ENCODE peak calls at places on chromosomes 3 and 15, in five cellular contexts. B is mesenchymal stem cell, C is H9, O is H1, D is neuronal stem cell. R is an unnamed sample.

GRCh38 chr3:125684199-125684598 is 88.9 kb upstream of the OSBPL11 start:
- DNase-seq in O (peak; percentile 25), C (peak; percentile 79), D (peak; percentile 30), B (peak; percentile 4), R (no peak)

GRCh38 chr3:99678023-99678422 is 39.6 kb downstream of the COL8A1 start:
- DNase-seq in D (no peak), B (peak; percentile 82), C (no peak), O (no peak), R (peak; percentile 88)

GRCh38 chr3:12194669-12195161 is 36.0 kb upstream of the TIMP4 start:
- DNase-seq in C (peak; percentile 37), O (no peak), D (no peak), B (peak; percentile 39), R (peak; percentile 71)

GRCh38 chr15:88512606-88513005 is 33.9 kb downstream of the DET1 start:
- DNase-seq in C (no peak), O (no peak), B (peak; percentile 61), D (no peak), R (no peak)

GRCh38 chr3:108410531-108410984 is 99.8 kb downstream of the MYH15 start:
- DNase-seq in O (no peak), C (no peak), D (no peak), B (no peak), R (no peak)

GRCh38 chr3:63918321-63918720 is 6.1 kb upstream of the SCAANT1 start:
- DNase-seq in B (no peak), C (no peak), D (no peak), O (no peak), R (no peak)

GRCh38 chr15:85711590-85712192 is 83.0 kb downstream of the KLHL25 start:
- DNase-seq in D (no peak), O (no peak), C (no peak), B (no peak), R (peak; percentile 23)

GRCh38 chr3:104604326-104605010 is 762.2 kb upstream of the ALCAM start:
- DNase-seq in B (peak; percentile 33), O (no peak), D (no peak), C (no peak), R (no peak)

GRCh38 chr3:3664916-3665315 is 134.3 kb upstream of the LRRN1 start:
- DNase-seq in O (no peak), C (no peak), B (no peak), D (no peak), R (peak; percentile 45)

GRCh38 chr3:178097576-178097975 is 438.7 kb upstream of the KCNMB2 start:
- DNase-seq in O (no peak), C (no peak), B (peak; percentile 90), D (no peak), R (peak; percentile 84)

GRCh38 chr3:133535971-133536634 is 37.4 kb upstream of the CDV3 start:
- DNase-seq in B (peak; percentile 91), C (no peak), O (no peak), D (no peak), R (no peak)

GRCh38 chr3:149886957-149887356 is 73.9 kb downstream of the RNF13 start:
- DNase-seq in B (no peak), O (no peak), C (peak; percentile 31), D (no peak), R (no peak)

GRCh38 chr3:32868719-32869512 is 51.1 kb downstream of the TRIM71 start:
- DNase-seq in O (no peak), D (no peak), C (no peak), B (no peak), R (no peak)

GRCh38 chr15:22958487-22959280 is 21.5 kb downstream of the CYFIP1 start:
- DNase-seq in O (no peak), B (no peak), C (no peak), D (no peak), R (no peak)

DNA sequence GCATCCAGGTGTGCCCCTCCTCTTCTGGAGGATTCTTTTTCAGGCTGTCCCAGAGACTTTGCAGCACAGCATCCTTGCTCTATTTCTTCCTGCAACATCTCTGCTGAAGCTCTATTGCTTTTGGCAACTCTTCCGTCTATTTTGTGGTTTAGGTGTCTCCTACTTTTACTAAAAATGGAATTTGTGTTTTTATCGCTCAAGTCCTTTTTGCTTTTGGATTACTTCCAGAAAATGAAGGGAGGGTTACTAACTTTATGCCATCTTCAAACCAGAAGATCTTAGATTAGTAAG is 66.4 kb downstream of the NOX5 start:
- DNase-seq in C (no peak), B (no peak), D (no peak), O (no peak), R (no peak)
- H4K91ac ChIP-seq in C (no peak overlapping the region), B (peak overlapping the region; percentile 34), D (no peak overlapping the region), O (peak overlapping the region; percentile 26), R (no peak overlapping the region)

GRCh38 chr15:63357061-63357460 is 24.6 kb downstream of the CA12 start:
- DNase-seq in C (no peak), D (no peak), B (no peak), O (no peak), R (no peak)
- H2BK12ac ChIP-seq in C (no peak overlapping the region), D (no peak overlapping the region), B (no peak overlapping the region), O (no peak overlapping the region), R (no peak overlapping the region)

DNA sequence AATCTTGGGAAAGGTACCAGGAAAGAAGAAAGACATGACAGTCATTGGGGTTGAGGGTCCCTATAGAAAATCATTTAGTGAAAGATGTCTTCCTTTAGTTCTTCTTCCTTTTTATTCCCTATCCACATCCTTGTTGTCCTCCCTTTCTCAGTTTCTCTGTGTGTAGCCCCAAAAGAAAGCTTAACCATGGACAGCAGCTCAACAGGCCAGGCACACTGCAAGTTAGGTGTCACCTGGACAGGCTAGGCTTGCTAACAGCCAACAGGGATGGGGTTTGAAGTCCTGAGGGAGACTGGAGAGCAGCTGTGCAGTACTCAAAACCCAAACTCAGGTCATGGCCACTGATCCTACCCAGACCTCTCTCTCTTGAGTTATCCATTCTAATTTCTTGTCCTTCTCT is 543.1 kb downstream of the TUSC7 start:
- DNase-seq in O (no peak), B (no peak), C (no peak), D (no peak), R (no peak)
- H4K91ac ChIP-seq in O (no peak overlapping the region), B (no peak overlapping the region), C (no peak overlapping the region), D (no peak overlapping the region), R (no peak overlapping the region)

DNA sequence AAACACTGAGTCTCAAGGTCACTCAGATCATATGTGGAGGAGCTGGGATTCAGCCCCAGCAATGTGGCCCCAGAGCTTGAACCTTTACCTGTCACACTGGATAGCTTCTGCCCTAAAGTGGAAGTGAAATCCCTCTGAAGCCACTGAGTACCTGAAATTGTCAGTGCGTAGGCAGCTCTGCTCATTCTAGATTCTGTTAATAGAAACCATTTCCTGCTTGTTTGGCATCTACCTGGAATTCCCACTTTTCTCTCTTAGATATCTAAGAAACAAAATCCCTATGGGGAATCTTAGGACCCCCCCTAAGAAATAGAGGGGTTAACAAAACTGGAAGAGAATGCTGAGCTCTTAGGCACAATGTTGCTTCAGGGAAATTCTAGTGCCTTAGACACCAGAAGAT is 29.8 kb downstream of the FBXL22 start:
- DNase-seq in D (no peak), O (no peak), C (no peak), B (no peak), R (no peak)
- H2BK12ac ChIP-seq in D (no peak overlapping the region), O (no peak overlapping the region), C (no peak overlapping the region), B (no peak overlapping the region), R (no peak overlapping the region)

GRCh38 chr3:188900421-188900941 is 271.3 kb upstream of the TPRG1 start:
- DNase-seq in B (peak; percentile 63), C (no peak), O (no peak), D (no peak), R (no peak)

GRCh38 chr3:188899887-188900286 is 271.9 kb upstream of the TPRG1 start:
- DNase-seq in C (no peak), O (no peak), B (peak; percentile 37), D (no peak), R (no peak)

GRCh38 chr3:188901671-188902331 is 270.0 kb upstream of the TPRG1 start:
- DNase-seq in D (no peak), O (no peak), B (peak; percentile 40), C (no peak), R (no peak)

GRCh38 chr3:188904670-188905069 is 267.1 kb upstream of the TPRG1 start:
- DNase-seq in O (no peak), D (no peak), B (peak; percentile 85), C (no peak), R (peak; percentile 65)

GRCh38 chr3:188901126-188901525 is 270.6 kb upstream of the TPRG1 start:
- DNase-seq in D (no peak), O (no peak), B (peak; percentile 56), C (no peak), R (no peak)
- H4K91ac ChIP-seq in D (no peak overlapping the region), O (no peak overlapping the region), B (no peak overlapping the region), C (no peak overlapping the region), R (no peak overlapping the region)

DNA sequence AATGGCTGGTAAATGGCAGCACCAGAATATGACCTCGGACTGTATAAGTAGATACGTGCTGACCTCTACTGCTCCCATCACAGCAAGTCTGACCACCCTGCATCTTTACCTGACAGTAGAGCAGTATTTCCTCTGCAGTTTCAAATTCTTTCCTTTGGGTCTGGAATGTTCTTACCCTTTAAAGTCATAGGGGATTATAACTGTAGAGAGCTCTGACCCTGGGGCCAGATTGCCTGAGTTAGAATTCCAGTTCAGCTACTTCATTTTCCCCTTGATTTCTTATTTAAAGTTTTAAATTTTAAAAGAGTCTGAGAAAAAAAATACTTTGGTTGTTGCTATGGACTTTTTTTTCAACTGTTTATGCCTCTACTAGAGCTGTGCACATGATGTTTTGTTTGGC is 237.7 kb downstream of the NR1D2 start:
- DNase-seq in C (no peak), O (no peak), B (no peak), D (no peak), R (peak; percentile 51)
- H2BK12ac ChIP-seq in C (no peak overlapping the region), O (no peak overlapping the region), B (no peak overlapping the region), D (no peak overlapping the region), R (no peak overlapping the region)

DNA sequence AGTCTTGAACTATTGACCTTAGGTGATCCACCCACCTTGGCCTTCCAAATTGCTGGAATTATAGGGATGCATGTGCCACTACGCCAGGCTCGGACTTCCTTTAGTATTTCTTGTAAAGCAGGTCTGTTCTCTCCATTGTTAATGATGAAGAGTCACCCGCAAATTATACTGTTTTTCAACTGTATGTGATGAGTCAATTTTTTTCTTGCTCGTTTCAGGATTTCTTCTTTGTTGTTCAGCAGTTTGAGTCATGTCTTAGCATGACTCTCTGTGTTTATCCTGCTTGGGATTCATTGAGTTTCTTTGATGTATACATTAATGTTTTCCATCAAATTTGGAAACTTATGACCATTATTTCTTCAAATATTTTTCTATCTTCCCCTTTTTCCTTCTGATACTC is 28.9 kb downstream of the GRAMD1C start:
- DNase-seq in O (no peak), B (peak; percentile 14), C (no peak), D (no peak), R (no peak)
- H4K91ac ChIP-seq in O (no peak overlapping the region), B (no peak overlapping the region), C (no peak overlapping the region), D (no peak overlapping the region), R (no peak overlapping the region)

GRCh38 chr3:147422934-147423599 is 13.9 kb downstream of the ZIC1 start:
- DNase-seq in C (peak; percentile 62), O (no peak), B (peak; percentile 31), D (peak; percentile 61), R (no peak)
- H2BK12ac ChIP-seq in C (no peak overlapping the region), O (peak overlapping the region; percentile 29), B (no peak overlapping the region), D (no peak overlapping the region), R (no peak overlapping the region)

R was measured in trophoblast cell.